ENCODE peak calls at places on chromosomes 7 and 10, in seven cellular contexts. L, N, G, T, D, O and Z are unnamed samples.

GRCh38 chr7:45988405-45989057 is 67.5 kb upstream of the IGFBP3 start:
- DNase-seq in O (no peak), G (no peak), D (peak), N (no peak), T (no peak), L (no peak), Z (no peak)

GRCh38 chr7:98921608-98922372 is 43.5 kb downstream of the TRRAP start:
- DNase-seq in T (no peak), N (no peak), D (peak), L (no peak), G (no peak), O (no peak), Z (no peak)

GRCh38 chr10:77600640-77601039 is 37.0 kb downstream of the KCNMA1 start:
- DNase-seq in D (no peak), O (no peak), G (no peak), N (no peak), T (no peak), L (no peak), Z (no peak)

GRCh38 chr10:43262043-43262901 is 4.6 kb downstream of the RASGEF1A start:
- DNase-seq in O (no peak), L (peak), N (no peak), T (no peak), G (no peak), D (peak), Z (no peak)

GRCh38 chr10:131178521-131178920 is 133.0 kb downstream of the TCERG1L start:
- DNase-seq in D (peak), N (no peak), G (no peak), O (no peak), L (no peak), T (no peak), Z (no peak)

GRCh38 chr10:76939862-76940495 is 697.6 kb downstream of the KCNMA1 start:
- DNase-seq in T (no peak), D (no peak), O (no peak), N (no peak), L (no peak), G (no peak), Z (no peak)

GRCh38 chr10:58587676-58588075 is 75.0 kb downstream of the BICC1 start:
- DNase-seq in D (no peak), G (no peak), N (no peak), L (no peak), T (no peak), O (no peak), Z (no peak)

GRCh38 chr10:85319150-85319549 is 990.8 kb downstream of the CCSER2 start:
- DNase-seq in T (no peak), O (no peak), N (no peak), D (no peak), L (no peak), G (no peak), Z (no peak)

GRCh38 chr7:121624922-121625321 is 228.8 kb upstream of the FAM3C start:
- DNase-seq in N (no peak), O (no peak), G (no peak), D (no peak), L (no peak), T (no peak), Z (no peak)

GRCh38 chr7:138014686-138015085 is 12.8 kb upstream of the CREB3L2 start:
- DNase-seq in O (no peak), D (peak), L (no peak), G (no peak), T (no peak), N (no peak), Z (no peak)

GRCh38 chr10:86100581-86101061 is 266.0 kb downstream of the GRID1 start:
- DNase-seq in O (no peak), G (no peak), T (no peak), L (no peak), N (peak), D (peak), Z (no peak)

GRCh38 chr7:121102619-121103018 is 114.1 kb downstream of the CPED1 start:
- DNase-seq in T (no peak), G (peak), D (peak), O (no peak), L (no peak), N (no peak), Z (no peak)

GRCh38 chr7:107902381-107902780 is 11.4 kb downstream of the DLD start:
- DNase-seq in O (no peak), G (no peak), N (no peak), L (no peak), D (no peak), T (no peak), Z (no peak)

GRCh38 chr10:96400465-96400864 is 41.7 kb upstream of the OPALIN start:
- DNase-seq in D (no peak), T (no peak), G (no peak), O (no peak), N (no peak), L (no peak), Z (no peak)

GRCh38 chr7:151895008-151895661 is 18.2 kb upstream of the PRKAG2 start:
- DNase-seq in T (no peak), L (no peak), N (no peak), G (no peak), O (no peak), D (peak), Z (no peak)

GRCh38 chr7:25845341-25845923 is 306.6 kb upstream of the NFE2L3 start:
- DNase-seq in G (no peak), D (no peak), L (no peak), O (no peak), T (no peak), N (no peak), Z (no peak)

GRCh38 chr10:90319188-90319914 is 538.5 kb downstream of the HTR7 start:
- DNase-seq in L (no peak), N (no peak), T (no peak), G (no peak), O (no peak), D (peak), Z (no peak)